ENCODE peak calls at places on chromosomes 3 and 15, in seven cellular contexts. One of them, this sample, is unnamed.
A peak's percentile ranks its signal among the peaks of the same experiment; 100 is the strongest.

GRCh38 chr3:7144696-7145308 is 283.9 kb downstream of the GRM7 start:
- DNase-seq in fibroblast of lung: peak; percentile 1
- DNase-seq in lung microvascular endothelial cell: peak; percentile 42
- DNase-seq in ACHN: peak; percentile 45
- DNase-seq in GM06990: no peak
- DNase-seq in heart left ventricle: no peak
- DNase-seq in fibroblast of gingiva: no peak
- DNase-seq in this sample: peak; percentile 19

GRCh38 chr3:191362524-191363090 is 32.3 kb upstream of the UTS2B start:
- DNase-seq in fibroblast of lung: no peak
- DNase-seq in lung microvascular endothelial cell: no peak
- DNase-seq in ACHN: no peak
- DNase-seq in GM06990: no peak
- DNase-seq in heart left ventricle: no peak
- DNase-seq in fibroblast of gingiva: no peak
- DNase-seq in this sample: no peak

GRCh38 chr3:171874251-171874679 is 31.1 kb downstream of the TMEM212 start:
- DNase-seq in fibroblast of lung: peak; percentile 99
- DNase-seq in lung microvascular endothelial cell: peak; percentile 97
- DNase-seq in ACHN: peak; percentile 92
- DNase-seq in GM06990: no peak
- DNase-seq in heart left ventricle: no peak
- DNase-seq in fibroblast of gingiva: peak; percentile 95
- DNase-seq in this sample: no peak

GRCh38 chr3:50010959-50011358 is 71.0 kb downstream of the RBM6 start:
- DNase-seq in fibroblast of lung: peak; percentile 43
- DNase-seq in lung microvascular endothelial cell: no peak
- DNase-seq in ACHN: peak; percentile 39
- DNase-seq in GM06990: no peak
- DNase-seq in heart left ventricle: no peak
- DNase-seq in fibroblast of gingiva: no peak
- DNase-seq in this sample: no peak

GRCh38 chr3:191919627-191920026 is 458.7 kb downstream of the PYDC2 start:
- DNase-seq in fibroblast of lung: no peak
- DNase-seq in lung microvascular endothelial cell: no peak
- DNase-seq in ACHN: no peak
- DNase-seq in GM06990: no peak
- DNase-seq in heart left ventricle: no peak
- DNase-seq in fibroblast of gingiva: no peak
- DNase-seq in this sample: no peak

GRCh38 chr3:172280406-172281051 is 167.7 kb downstream of the GHSR start:
- DNase-seq in fibroblast of lung: peak; percentile 93
- DNase-seq in lung microvascular endothelial cell: peak; percentile 53
- DNase-seq in ACHN: peak; percentile 41
- DNase-seq in GM06990: no peak
- DNase-seq in heart left ventricle: no peak
- DNase-seq in fibroblast of gingiva: peak; percentile 22
- DNase-seq in this sample: no peak

GRCh38 chr3:65685621-65686020 is 353.1 kb downstream of the MAGI1 start:
- DNase-seq in fibroblast of lung: peak; percentile 61
- DNase-seq in lung microvascular endothelial cell: no peak
- DNase-seq in ACHN: no peak
- DNase-seq in GM06990: no peak
- DNase-seq in heart left ventricle: no peak
- DNase-seq in fibroblast of gingiva: no peak
- DNase-seq in this sample: no peak

GRCh38 chr3:105373383-105373782 is 6.7 kb downstream of the ALCAM start:
- DNase-seq in fibroblast of lung: no peak
- DNase-seq in lung microvascular endothelial cell: no peak
- DNase-seq in ACHN: no peak
- DNase-seq in GM06990: no peak
- DNase-seq in heart left ventricle: no peak
- DNase-seq in fibroblast of gingiva: no peak
- DNase-seq in this sample: no peak

GRCh38 chr3:37229740-37230139 is 55.4 kb upstream of the LRRFIP2 start:
- DNase-seq in fibroblast of lung: no peak
- DNase-seq in lung microvascular endothelial cell: no peak
- DNase-seq in ACHN: no peak
- DNase-seq in GM06990: no peak
- DNase-seq in heart left ventricle: no peak
- DNase-seq in fibroblast of gingiva: no peak
- DNase-seq in this sample: no peak

GRCh38 chr3:139281512-139282196 is 62.2 kb upstream of the MRPS22 start:
- DNase-seq in fibroblast of lung: peak; percentile 39
- DNase-seq in lung microvascular endothelial cell: no peak
- DNase-seq in ACHN: no peak
- DNase-seq in GM06990: no peak
- DNase-seq in heart left ventricle: no peak
- DNase-seq in fibroblast of gingiva: peak; percentile 79
- DNase-seq in this sample: no peak

GRCh38 chr15:61794276-61794675 is 266.0 kb downstream of the VPS13C start:
- DNase-seq in fibroblast of lung: no peak
- DNase-seq in lung microvascular endothelial cell: no peak
- DNase-seq in ACHN: no peak
- DNase-seq in GM06990: no peak
- DNase-seq in heart left ventricle: no peak
- DNase-seq in fibroblast of gingiva: peak; percentile 77
- DNase-seq in this sample: no peak

GRCh38 chr3:24373198-24373959 is 121.3 kb downstream of the THRB start:
- DNase-seq in fibroblast of lung: no peak
- DNase-seq in lung microvascular endothelial cell: no peak
- DNase-seq in ACHN: no peak
- DNase-seq in GM06990: no peak
- DNase-seq in heart left ventricle: peak; percentile 59
- DNase-seq in fibroblast of gingiva: no peak
- DNase-seq in this sample: no peak

GRCh38 chr3:104628185-104628789 is 738.4 kb upstream of the ALCAM start:
- DNase-seq in fibroblast of lung: peak; percentile 65
- DNase-seq in lung microvascular endothelial cell: peak; percentile 69
- DNase-seq in ACHN: peak; percentile 64
- DNase-seq in GM06990: no peak
- DNase-seq in heart left ventricle: no peak
- DNase-seq in fibroblast of gingiva: peak; percentile 53
- DNase-seq in this sample: peak; percentile 22

GRCh38 chr15:56758770-56759449 is 25.6 kb upstream of the ZNF280D start:
- DNase-seq in fibroblast of lung: peak; percentile 91
- DNase-seq in lung microvascular endothelial cell: peak; percentile 8
- DNase-seq in ACHN: peak; percentile 18
- DNase-seq in GM06990: no peak
- DNase-seq in heart left ventricle: no peak
- DNase-seq in fibroblast of gingiva: peak; percentile 47
- DNase-seq in this sample: no peak

GRCh38 chr15:47857384-47858168 is 140.3 kb downstream of the SEMA6D start:
- DNase-seq in fibroblast of lung: no peak
- DNase-seq in lung microvascular endothelial cell: no peak
- DNase-seq in ACHN: no peak
- DNase-seq in GM06990: peak; percentile 3
- DNase-seq in heart left ventricle: no peak
- DNase-seq in fibroblast of gingiva: no peak
- DNase-seq in this sample: peak; percentile 10

GRCh38 chr3:85539232-85539631 is 580.4 kb downstream of the CADM2 start:
- DNase-seq in fibroblast of lung: no peak
- DNase-seq in lung microvascular endothelial cell: no peak
- DNase-seq in ACHN: no peak
- DNase-seq in GM06990: no peak
- DNase-seq in heart left ventricle: no peak
- DNase-seq in fibroblast of gingiva: no peak
- DNase-seq in this sample: no peak

GRCh38 chr3:151837057-151837456 is 23.1 kb downstream of the AADAC start:
- DNase-seq in fibroblast of lung: peak; percentile 85
- DNase-seq in lung microvascular endothelial cell: peak; percentile 73
- DNase-seq in ACHN: peak; percentile 82
- DNase-seq in GM06990: no peak
- DNase-seq in heart left ventricle: no peak
- DNase-seq in fibroblast of gingiva: peak; percentile 47
- DNase-seq in this sample: no peak

GRCh38 chr3:42664443-42664814 is 10.9 kb downstream of the ZBTB47 start:
- DNase-seq in fibroblast of lung: no peak
- DNase-seq in lung microvascular endothelial cell: no peak
- DNase-seq in ACHN: no peak
- DNase-seq in GM06990: no peak
- DNase-seq in heart left ventricle: no peak
- DNase-seq in fibroblast of gingiva: no peak
- DNase-seq in this sample: no peak

GRCh38 chr3:138348107-138348949 is at the start of gene MRAS:
- DNase-seq in fibroblast of lung: peak; percentile 80
- DNase-seq in lung microvascular endothelial cell: peak; percentile 65
- DNase-seq in ACHN: peak; percentile 76
- DNase-seq in GM06990: peak; percentile 17
- DNase-seq in heart left ventricle: peak; percentile 90
- DNase-seq in fibroblast of gingiva: peak; percentile 80
- DNase-seq in this sample: peak; percentile 50

GRCh38 chr3:83946554-83946953 is 1012.2 kb upstream of the CADM2 start:
- DNase-seq in fibroblast of lung: peak; percentile 17
- DNase-seq in lung microvascular endothelial cell: no peak
- DNase-seq in ACHN: peak; percentile 38
- DNase-seq in GM06990: no peak
- DNase-seq in heart left ventricle: no peak
- DNase-seq in fibroblast of gingiva: no peak
- DNase-seq in this sample: no peak

GRCh38 chr15:40769310-40770146 is at the start of gene C15orf62:
- DNase-seq in fibroblast of lung: peak; percentile 71
- DNase-seq in lung microvascular endothelial cell: peak; percentile 72
- DNase-seq in ACHN: peak; percentile 84
- DNase-seq in GM06990: peak; percentile 85
- DNase-seq in heart left ventricle: no peak
- DNase-seq in fibroblast of gingiva: no peak
- DNase-seq in this sample: peak; percentile 71

GRCh38 chr15:63986751-63987341 is 59.4 kb downstream of the DAPK2 start:
- DNase-seq in fibroblast of lung: no peak
- DNase-seq in lung microvascular endothelial cell: no peak
- DNase-seq in ACHN: no peak
- DNase-seq in GM06990: peak; percentile 77
- DNase-seq in heart left ventricle: no peak
- DNase-seq in fibroblast of gingiva: no peak
- DNase-seq in this sample: peak; percentile 62

GRCh38 chr15:33032053-33032452 is 162.5 kb downstream of the FMN1 start:
- DNase-seq in fibroblast of lung: peak; percentile 45
- DNase-seq in lung microvascular endothelial cell: no peak
- DNase-seq in ACHN: no peak
- DNase-seq in GM06990: no peak
- DNase-seq in heart left ventricle: no peak
- DNase-seq in fibroblast of gingiva: peak; percentile 16
- DNase-seq in this sample: no peak

GRCh38 chr15:98842192-98842972 is 165.2 kb downstream of the PGPEP1L start:
- DNase-seq in fibroblast of lung: no peak
- DNase-seq in lung microvascular endothelial cell: no peak
- DNase-seq in ACHN: no peak
- DNase-seq in GM06990: no peak
- DNase-seq in heart left ventricle: no peak
- DNase-seq in fibroblast of gingiva: no peak
- DNase-seq in this sample: no peak

GRCh38 chr3:127629462-127630403 is 748 bp downstream of the PODXL2 start:
- DNase-seq in fibroblast of lung: no peak
- DNase-seq in lung microvascular endothelial cell: no peak
- DNase-seq in ACHN: no peak
- DNase-seq in GM06990: peak; percentile 31
- DNase-seq in heart left ventricle: no peak
- DNase-seq in fibroblast of gingiva: no peak
- DNase-seq in this sample: peak; percentile 42

GRCh38 chr3:16286161-16286560 is 21.1 kb downstream of the OXNAD1 start:
- DNase-seq in fibroblast of lung: no peak
- DNase-seq in lung microvascular endothelial cell: no peak
- DNase-seq in ACHN: no peak
- DNase-seq in GM06990: no peak
- DNase-seq in heart left ventricle: no peak
- DNase-seq in fibroblast of gingiva: no peak
- DNase-seq in this sample: peak; percentile 39

GRCh38 chr3:46109635-46110005 is 82.3 kb upstream of the XCR1 start:
- DNase-seq in fibroblast of lung: no peak
- DNase-seq in lung microvascular endothelial cell: no peak
- DNase-seq in ACHN: no peak
- DNase-seq in GM06990: no peak
- DNase-seq in heart left ventricle: no peak
- DNase-seq in fibroblast of gingiva: no peak
- DNase-seq in this sample: no peak

GRCh38 chr3:110414851-110415250 is 656.8 kb upstream of the NECTIN3 start:
- DNase-seq in fibroblast of lung: peak; percentile 88
- DNase-seq in lung microvascular endothelial cell: peak; percentile 82
- DNase-seq in ACHN: no peak
- DNase-seq in GM06990: no peak
- DNase-seq in heart left ventricle: no peak
- DNase-seq in fibroblast of gingiva: peak; percentile 43
- DNase-seq in this sample: no peak

GRCh38 chr3:72177075-72178050 is 392.4 kb upstream of the PROK2 start:
- DNase-seq in fibroblast of lung: peak; percentile 57
- DNase-seq in lung microvascular endothelial cell: peak; percentile 15
- DNase-seq in ACHN: no peak
- DNase-seq in GM06990: peak; percentile 84
- DNase-seq in heart left ventricle: peak; percentile 65
- DNase-seq in fibroblast of gingiva: peak; percentile 53
- DNase-seq in this sample: peak; percentile 40

GRCh38 chr15:70741107-70741511 is 22.2 kb downstream of the UACA start:
- DNase-seq in fibroblast of lung: peak; percentile 78
- DNase-seq in lung microvascular endothelial cell: peak; percentile 78
- DNase-seq in ACHN: no peak
- DNase-seq in GM06990: no peak
- DNase-seq in heart left ventricle: no peak
- DNase-seq in fibroblast of gingiva: peak; percentile 85
- DNase-seq in this sample: no peak

GRCh38 chr3:177960014-177960413 is 576.2 kb upstream of the KCNMB2 start:
- DNase-seq in fibroblast of lung: peak; percentile 57
- DNase-seq in lung microvascular endothelial cell: peak; percentile 57
- DNase-seq in ACHN: no peak
- DNase-seq in GM06990: no peak
- DNase-seq in heart left ventricle: no peak
- DNase-seq in fibroblast of gingiva: peak; percentile 61
- DNase-seq in this sample: no peak